ENCODE peak calls at places on chromosomes 7 and 10, in four cellular contexts. J is brain microvascular endothelial cell, N is GM23338, O is HCT116. X is an unnamed sample.

GRCh38 chr10:104546756-104547155 is 94.3 kb upstream of the SORCS3 start:
- DNase-seq in J (no peak), N (peak), O (no peak), X (no peak)

GRCh38 chr10:126407831-126408230 is 19.6 kb upstream of the ADAM12 start:
- DNase-seq in O (no peak), J (no peak), N (no peak), X (no peak)

GRCh38 chr7:135385209-135385608 is 124.7 kb downstream of the CNOT4 start:
- DNase-seq in N (no peak), J (peak), O (no peak), X (no peak)

GRCh38 chr7:143979359-143979758 is 20.8 kb upstream of the OR6B1 start:
- DNase-seq in N (no peak), J (peak), O (no peak), X (no peak)

GRCh38 chr7:95595825-95596182 is 512 bp downstream of the PDK4 start:
- DNase-seq in O (no peak), J (no peak), N (no peak), X (no peak)

GRCh38 chr7:42753917-42754363 is 157.9 kb downstream of the C7orf25 start:
- DNase-seq in J (no peak), O (no peak), N (no peak), X (no peak)

GRCh38 chr7:41576176-41576575 is 126.7 kb downstream of the INHBA start:
- DNase-seq in O (no peak), N (no peak), J (peak), X (no peak)

GRCh38 chr7:90593205-90593604 is 2.9 kb upstream of the CDK14 start:
- DNase-seq in J (peak), O (no peak), N (no peak), X (no peak)

GRCh38 chr7:74604326-74605020 is 53.0 kb upstream of the GTF2I start:
- DNase-seq in O (no peak), N (no peak), J (no peak), X (peak)

GRCh38 chr7:74599251-74599650 is 58.3 kb upstream of the GTF2I start:
- DNase-seq in J (no peak), N (no peak), O (no peak), X (no peak)

GRCh38 chr7:74598558-74598957 is 59.0 kb upstream of the GTF2I start:
- DNase-seq in O (no peak), J (peak), N (no peak), X (no peak)
- H3K27ac ChIP-seq in O (no peak), J (no peak), N (no peak), X (no peak)

DNA sequence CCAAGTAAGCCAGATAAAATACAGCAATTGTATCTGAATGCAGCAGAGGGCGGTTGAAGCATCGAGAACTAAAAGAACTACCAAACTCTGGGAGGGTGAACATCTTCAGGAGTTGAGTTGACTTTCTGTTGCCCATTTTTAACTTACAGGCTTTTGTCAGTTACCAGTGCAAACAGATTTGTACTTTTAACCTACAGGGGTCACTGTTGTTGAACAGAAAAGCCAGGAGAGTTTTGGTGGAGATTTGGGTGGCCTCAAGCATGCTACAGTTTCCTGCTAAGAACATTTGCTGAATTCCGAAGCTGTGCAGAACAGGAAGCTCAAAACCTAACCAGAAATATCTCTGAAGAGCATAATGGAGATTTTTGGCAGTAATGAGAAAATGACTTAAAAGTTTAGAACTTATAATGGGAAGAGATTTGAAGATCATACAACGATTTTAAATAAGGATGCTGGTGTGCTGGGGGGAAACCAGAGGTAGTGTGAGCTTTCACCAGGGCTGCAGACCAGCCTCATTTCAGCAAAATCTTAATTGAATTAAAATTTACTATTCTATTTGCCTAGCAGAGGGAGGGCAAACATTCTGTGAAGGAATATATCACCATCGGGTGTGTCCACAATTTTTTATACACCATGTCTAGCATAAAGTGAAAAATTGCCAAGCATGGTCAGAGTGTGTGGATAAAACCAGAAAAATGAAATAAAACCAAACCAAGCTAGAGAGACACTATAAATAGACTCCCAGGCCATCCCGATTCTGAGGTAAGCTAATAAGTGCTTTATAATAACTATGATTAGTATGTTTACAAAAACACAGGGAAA is 208.6 kb upstream of the CCDC6 start:
- DNase-seq in O (peak), J (peak), N (peak), X (no peak)
- TF ChIP-seq CTCF in O (peak), J (peak), N (peak), X (peak)

DNA sequence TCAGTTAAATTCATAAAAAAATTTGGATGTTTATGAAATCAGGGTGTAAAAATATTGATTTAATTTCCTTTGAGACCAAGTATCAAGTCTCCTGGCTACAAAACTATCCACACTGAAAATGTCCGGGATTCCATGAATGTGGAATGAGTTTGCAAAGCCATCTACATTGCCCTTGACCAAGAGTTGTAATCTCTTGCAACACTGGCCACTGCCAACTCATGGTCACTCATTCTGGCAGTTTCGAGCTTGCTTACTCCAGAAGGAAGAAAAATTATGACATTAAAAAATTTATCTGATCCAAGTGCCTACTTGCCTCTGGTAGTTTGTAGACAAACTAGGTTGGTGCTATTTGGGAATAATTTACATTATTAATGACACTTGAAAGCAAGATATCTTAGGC is 84.2 kb downstream of the NPY start:
- DNase-seq in N (no peak), J (no peak), O (no peak), X (no peak)
- H3K27ac ChIP-seq in N (no peak), J (no peak), O (no peak), X (no peak)

GRCh38 chr7:149790146-149790548 is 16.8 kb upstream of the ZNF467 start:
- DNase-seq in O (no peak), N (peak), J (no peak), X (no peak)
- TF ChIP-seq CTCF in O (peak), N (peak), J (peak), X (peak)

GRCh38 chr10:32943395-32943794 is 14.6 kb downstream of the ITGB1 start:
- DNase-seq in N (no peak), O (no peak), J (no peak), X (no peak)

GRCh38 chr10:32946108-32946507 is 11.9 kb downstream of the ITGB1 start:
- DNase-seq in O (no peak), N (no peak), J (no peak), X (no peak)

GRCh38 chr10:32941357-32941756 is 16.7 kb downstream of the ITGB1 start:
- DNase-seq in N (no peak), J (no peak), O (no peak), X (no peak)

GRCh38 chr10:32942081-32942480 is 15.9 kb downstream of the ITGB1 start:
- DNase-seq in J (no peak), O (no peak), N (no peak), X (no peak)

GRCh38 chr10:32943854-32944661 is 14.0 kb downstream of the ITGB1 start:
- DNase-seq in O (no peak), J (no peak), N (peak), X (no peak)
- H3K27ac ChIP-seq in O (no peak), J (no peak), N (peak), X (no peak)

GRCh38 chr7:636396-636795 is 90.1 kb upstream of the DNAAF5 start:
- DNase-seq in J (peak), O (peak), N (no peak), X (no peak)
- TF ChIP-seq CTCF in J (peak), O (peak), N (peak), X (peak)

GRCh38 chr10:7409045-7409731 is 1.6 kb downstream of the SFMBT2 start:
- DNase-seq in O (no peak), J (no peak), N (peak), X (peak)
- H3K27ac ChIP-seq in O (no peak), J (no peak), N (no peak), X (no peak)

GRCh38 chr10:11881477-11882417 is 58.6 kb downstream of the PROSER2 start:
- DNase-seq in N (peak), O (peak), J (no peak), X (no peak)
- TF ChIP-seq CTCF in N (peak), O (no peak), J (no peak), X (no peak)

GRCh38 chr7:98285132-98286092 is 3.9 kb downstream of the BRI3 start:
- DNase-seq in J (no peak), O (no peak), N (no peak), X (no peak)
- H3K27ac ChIP-seq in J (peak), O (peak), N (no peak), X (peak)

GRCh38 chr7:83934118-83934734 is 260.4 kb downstream of the SEMA3A start:
- DNase-seq in J (no peak), N (peak), O (no peak), X (no peak)
- TF ChIP-seq CTCF in J (peak), N (no peak), O (no peak), X (peak)

X was measured in pancreas.